ENCODE peak calls at places on chromosome 18, in four cellular contexts. One of them, this sample, is unnamed.

GRCh38 chr18:7623681-7624080 is 56.6 kb downstream of the PTPRM start:
- DNase-seq in CD4-positive, CD25-positive, alpha-beta regulatory T cell: no peak
- DNase-seq in endodermal cell: no peak
- DNase-seq in heart left ventricle: no peak
- DNase-seq in this sample: no peak

GRCh38 chr18:7575465-7576026 is 8.4 kb downstream of the PTPRM start:
- DNase-seq in CD4-positive, CD25-positive, alpha-beta regulatory T cell: no peak
- DNase-seq in heart left ventricle: no peak
- DNase-seq in endodermal cell: no peak
- DNase-seq in this sample: no peak

GRCh38 chr18:79778291-79778791 is 19.4 kb upstream of the KCNG2 start:
- DNase-seq in heart left ventricle: no peak
- DNase-seq in endodermal cell: peak; percentile 42
- DNase-seq in CD4-positive, CD25-positive, alpha-beta regulatory T cell: no peak
- DNase-seq in this sample: no peak

GRCh38 chr18:13530879-13531387 is 195.4 kb downstream of the FAM210A start:
- DNase-seq in endodermal cell: peak; percentile 82
- DNase-seq in heart left ventricle: peak; percentile 78
- DNase-seq in CD4-positive, CD25-positive, alpha-beta regulatory T cell: no peak
- DNase-seq in this sample: peak; percentile 88

GRCh38 chr18:31155498-31155897 is 7.2 kb downstream of the DSC1 start:
- DNase-seq in heart left ventricle: no peak
- DNase-seq in endodermal cell: no peak
- DNase-seq in CD4-positive, CD25-positive, alpha-beta regulatory T cell: no peak
- DNase-seq in this sample: no peak

GRCh38 chr18:50982086-50982801 is 14.4 kb downstream of the ELAC1 start:
- DNase-seq in heart left ventricle: no peak
- DNase-seq in CD4-positive, CD25-positive, alpha-beta regulatory T cell: no peak
- DNase-seq in endodermal cell: no peak
- DNase-seq in this sample: no peak

GRCh38 chr18:40041951-40042350 is 1913.1 kb upstream of the PIK3C3 start:
- DNase-seq in CD4-positive, CD25-positive, alpha-beta regulatory T cell: no peak
- DNase-seq in endodermal cell: peak; percentile 78
- DNase-seq in heart left ventricle: no peak
- DNase-seq in this sample: no peak

GRCh38 chr18:54392621-54393023 is 34.9 kb downstream of the C18orf54 start:
- DNase-seq in heart left ventricle: no peak
- DNase-seq in endodermal cell: peak; percentile 52
- DNase-seq in CD4-positive, CD25-positive, alpha-beta regulatory T cell: no peak
- DNase-seq in this sample: no peak

GRCh38 chr18:51668101-51668500 is 470.6 kb upstream of the MEX3C start:
- DNase-seq in heart left ventricle: peak; percentile 30
- DNase-seq in CD4-positive, CD25-positive, alpha-beta regulatory T cell: no peak
- DNase-seq in endodermal cell: peak; percentile 92
- DNase-seq in this sample: no peak

GRCh38 chr18:30945769-30946168 is 96.8 kb downstream of the DSC3 start:
- DNase-seq in heart left ventricle: no peak
- DNase-seq in endodermal cell: no peak
- DNase-seq in CD4-positive, CD25-positive, alpha-beta regulatory T cell: no peak
- DNase-seq in this sample: no peak

GRCh38 chr18:13447621-13448020 is 229.1 kb downstream of the LDLRAD4 start:
- DNase-seq in heart left ventricle: peak; percentile 58
- DNase-seq in endodermal cell: peak; percentile 65
- DNase-seq in CD4-positive, CD25-positive, alpha-beta regulatory T cell: no peak
- DNase-seq in this sample: peak; percentile 70

GRCh38 chr18:70490008-70490933 is 201.4 kb downstream of the SOCS6 start:
- DNase-seq in endodermal cell: peak; percentile 75
- DNase-seq in heart left ventricle: no peak
- DNase-seq in CD4-positive, CD25-positive, alpha-beta regulatory T cell: peak; percentile 4
- DNase-seq in this sample: no peak

GRCh38 chr18:3604626-3605408 is 154.8 kb downstream of the TGIF1 start:
- DNase-seq in CD4-positive, CD25-positive, alpha-beta regulatory T cell: no peak
- DNase-seq in heart left ventricle: no peak
- DNase-seq in endodermal cell: no peak
- DNase-seq in this sample: no peak

GRCh38 chr18:2316082-2316481 is 255.2 kb downstream of the METTL4 start:
- DNase-seq in endodermal cell: no peak
- DNase-seq in CD4-positive, CD25-positive, alpha-beta regulatory T cell: no peak
- DNase-seq in heart left ventricle: no peak
- DNase-seq in this sample: no peak

GRCh38 chr18:55508637-55509036 is 79.4 kb downstream of the TCF4 start:
- DNase-seq in endodermal cell: no peak
- DNase-seq in heart left ventricle: no peak
- DNase-seq in CD4-positive, CD25-positive, alpha-beta regulatory T cell: no peak
- DNase-seq in this sample: no peak

GRCh38 chr18:55510809-55511208 is 77.2 kb downstream of the TCF4 start:
- DNase-seq in endodermal cell: no peak
- DNase-seq in CD4-positive, CD25-positive, alpha-beta regulatory T cell: no peak
- DNase-seq in heart left ventricle: peak; percentile 29
- DNase-seq in this sample: no peak

GRCh38 chr18:55511277-55511676 is 76.7 kb downstream of the TCF4 start:
- DNase-seq in CD4-positive, CD25-positive, alpha-beta regulatory T cell: no peak
- DNase-seq in endodermal cell: no peak
- DNase-seq in heart left ventricle: no peak
- DNase-seq in this sample: no peak

GRCh38 chr18:55513199-55513598 is 74.8 kb downstream of the TCF4 start:
- DNase-seq in heart left ventricle: no peak
- DNase-seq in endodermal cell: no peak
- DNase-seq in CD4-positive, CD25-positive, alpha-beta regulatory T cell: no peak
- DNase-seq in this sample: no peak

DNA sequence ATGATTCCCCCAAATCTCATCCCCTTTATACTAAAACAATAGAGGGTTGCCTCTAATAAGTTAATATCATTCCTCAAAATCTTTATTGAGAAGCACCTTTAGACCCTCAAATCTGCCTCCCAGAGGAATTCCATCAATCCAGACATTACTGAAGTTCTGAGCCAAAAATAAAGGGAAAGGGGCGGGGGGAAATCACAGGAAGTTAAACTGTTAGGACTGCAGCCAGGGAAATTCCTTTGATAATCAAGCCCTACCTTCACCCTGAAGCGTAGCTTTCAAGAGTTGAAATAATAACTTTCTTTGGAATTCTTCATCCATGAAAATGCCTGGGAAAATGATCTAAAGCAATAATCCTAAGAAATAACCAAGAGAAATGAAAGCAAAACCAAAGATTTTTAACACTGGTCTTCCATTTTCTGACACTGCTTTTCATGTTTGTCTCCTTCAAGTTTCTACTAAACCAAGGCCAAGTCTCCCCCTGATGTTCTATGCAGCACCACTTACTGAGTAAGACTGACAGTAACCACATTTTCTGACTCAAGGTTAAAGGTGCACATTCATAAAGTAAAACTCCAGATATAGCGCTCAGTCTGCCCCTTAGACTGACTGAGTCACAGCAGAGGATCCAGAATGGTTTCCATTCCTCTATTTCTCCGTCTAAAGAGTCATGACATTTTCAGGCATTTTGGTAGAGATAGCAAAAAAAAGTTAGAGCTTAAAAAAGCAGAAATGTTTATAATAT is 78.2 kb downstream of the TCF4 start:
- DNase-seq in CD4-positive, CD25-positive, alpha-beta regulatory T cell: no peak
- DNase-seq in endodermal cell: no peak
- DNase-seq in heart left ventricle: no peak
- DNase-seq in this sample: no peak
- H3K4me3 ChIP-seq in CD4-positive, CD25-positive, alpha-beta regulatory T cell: no peak overlapping the region
- H3K4me3 ChIP-seq in endodermal cell: no peak overlapping the region
- H3K4me3 ChIP-seq in heart left ventricle: peak overlapping the region; percentile 39
- H3K4me3 ChIP-seq in this sample: peak overlapping the region; percentile 52

GRCh38 chr18:55635439-55635838 is 47.4 kb upstream of the TCF4 start:
- DNase-seq in CD4-positive, CD25-positive, alpha-beta regulatory T cell: no peak
- DNase-seq in heart left ventricle: no peak
- DNase-seq in endodermal cell: no peak
- DNase-seq in this sample: no peak

GRCh38 chr18:55633032-55633431 is 45.0 kb upstream of the TCF4 start:
- DNase-seq in CD4-positive, CD25-positive, alpha-beta regulatory T cell: no peak
- DNase-seq in endodermal cell: no peak
- DNase-seq in heart left ventricle: no peak
- DNase-seq in this sample: no peak

GRCh38 chr18:55637204-55637603 is 49.2 kb upstream of the TCF4 start:
- DNase-seq in CD4-positive, CD25-positive, alpha-beta regulatory T cell: no peak
- DNase-seq in heart left ventricle: no peak
- DNase-seq in endodermal cell: no peak
- DNase-seq in this sample: no peak

GRCh38 chr18:55629136-55629535 is 41.1 kb upstream of the TCF4 start:
- DNase-seq in endodermal cell: no peak
- DNase-seq in CD4-positive, CD25-positive, alpha-beta regulatory T cell: no peak
- DNase-seq in heart left ventricle: no peak
- DNase-seq in this sample: no peak

DNA sequence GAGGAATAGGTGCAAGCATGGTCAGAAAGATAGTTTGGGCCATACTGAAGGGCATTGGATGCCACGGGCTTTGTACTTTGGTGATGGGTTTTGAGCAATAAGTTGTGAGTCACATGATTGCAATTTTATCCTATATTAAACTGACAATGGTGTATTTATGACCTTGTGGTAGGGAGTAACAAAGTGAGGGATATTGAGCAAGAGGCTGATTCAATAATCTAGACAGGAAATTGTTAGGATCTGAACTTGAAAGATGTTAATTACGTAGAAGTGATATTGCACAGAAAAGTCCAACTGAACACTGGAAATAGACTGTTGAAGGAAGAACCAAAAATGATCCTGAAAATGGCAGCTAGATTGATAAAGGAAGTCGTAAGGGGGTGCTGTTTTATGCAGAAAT is 46.6 kb upstream of the TCF4 start:
- DNase-seq in heart left ventricle: no peak
- DNase-seq in endodermal cell: no peak
- DNase-seq in CD4-positive, CD25-positive, alpha-beta regulatory T cell: no peak
- DNase-seq in this sample: no peak
- H3K4me1 ChIP-seq in heart left ventricle: no peaks in the 10 kb centered on the region
- H3K4me1 ChIP-seq in endodermal cell: no peaks in the 10 kb centered on the region
- H3K4me1 ChIP-seq in CD4-positive, CD25-positive, alpha-beta regulatory T cell: no peaks in the 10 kb centered on the region
- H3K4me1 ChIP-seq in this sample: no peaks in the 10 kb centered on the region

DNA sequence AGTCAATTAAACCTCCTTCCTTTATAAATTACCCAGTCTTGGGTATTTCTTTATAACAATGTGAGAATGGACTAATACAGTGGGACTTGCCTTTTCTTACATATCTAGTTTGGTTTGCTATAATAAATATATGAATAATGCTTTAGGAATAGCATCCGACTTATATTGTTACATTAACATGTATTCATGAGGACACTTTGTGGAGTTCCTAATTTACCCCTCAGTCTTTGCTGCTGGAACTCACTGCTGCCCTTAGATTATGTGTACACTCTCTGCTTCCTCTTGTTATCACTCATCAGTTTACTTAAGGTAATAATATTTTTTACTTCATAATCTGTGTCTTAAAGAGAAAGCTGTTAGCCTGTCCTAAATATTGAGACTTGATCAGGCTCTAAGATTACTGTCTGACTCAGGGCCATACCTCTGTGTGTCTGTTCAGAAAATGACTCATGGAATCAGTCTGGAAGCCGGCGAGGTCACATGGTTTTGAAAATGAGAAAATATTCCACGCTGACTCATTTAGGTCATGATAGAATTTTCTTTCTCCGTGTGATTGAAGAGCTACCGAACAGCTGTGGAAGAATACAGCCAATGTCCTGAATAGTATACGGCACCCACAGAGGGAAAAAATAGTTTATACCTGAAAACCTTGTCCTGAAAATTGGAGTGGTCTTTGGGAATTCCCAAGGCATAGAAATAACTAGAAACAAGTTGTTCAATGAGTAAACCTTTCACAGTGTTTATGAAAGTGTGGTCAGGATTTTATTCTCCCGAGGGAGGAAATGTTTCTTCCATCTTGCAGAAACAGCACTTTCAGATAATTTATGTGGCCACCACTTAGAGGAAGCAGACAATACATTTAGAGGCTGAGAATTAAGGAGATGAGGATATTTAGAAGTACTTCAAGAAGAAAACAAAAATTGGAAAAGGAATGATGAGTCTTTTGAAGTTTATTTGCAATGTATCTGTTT is 156.4 kb downstream of the DSEL start:
- DNase-seq in CD4-positive, CD25-positive, alpha-beta regulatory T cell: no peak
- DNase-seq in heart left ventricle: peak; percentile 35
- DNase-seq in endodermal cell: no peak
- DNase-seq in this sample: peak; percentile 69
- H3K4me3 ChIP-seq in CD4-positive, CD25-positive, alpha-beta regulatory T cell: no peak overlapping the region
- H3K4me3 ChIP-seq in heart left ventricle: peak overlapping the region; percentile 27
- H3K4me3 ChIP-seq in endodermal cell: no peak overlapping the region
- H3K4me3 ChIP-seq in this sample: peak overlapping the region; percentile 39

DNA sequence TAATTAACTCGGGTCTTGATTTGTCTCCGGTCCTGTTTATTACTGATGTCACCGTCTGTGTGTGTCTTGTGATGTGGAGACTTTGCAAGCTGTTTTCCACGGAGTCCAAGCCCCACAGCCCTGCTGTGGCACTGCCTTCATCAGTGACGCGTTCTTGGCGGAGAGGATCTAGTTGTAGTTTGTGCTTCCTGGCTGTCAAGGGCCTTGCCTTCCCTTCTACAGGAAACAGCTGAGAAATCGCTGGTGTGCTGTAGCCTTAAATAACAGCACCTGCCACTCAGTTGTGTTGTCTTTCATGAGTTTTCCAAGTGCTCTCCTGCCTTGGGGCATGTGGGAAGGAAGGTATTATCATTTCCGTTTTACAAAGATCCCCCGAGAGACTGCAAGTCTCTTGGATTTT is 26.3 kb downstream of the CTIF start:
- DNase-seq in heart left ventricle: peak; percentile 46
- DNase-seq in CD4-positive, CD25-positive, alpha-beta regulatory T cell: no peak
- DNase-seq in endodermal cell: no peak
- DNase-seq in this sample: no peak
- H3K4me1 ChIP-seq in heart left ventricle: peaks cover 46% of the 10 kb centered on the region
- H3K4me1 ChIP-seq in CD4-positive, CD25-positive, alpha-beta regulatory T cell: no peaks in the 10 kb centered on the region
- H3K4me1 ChIP-seq in endodermal cell: peaks cover 8% of the 10 kb centered on the region
- H3K4me1 ChIP-seq in this sample: peaks cover 14% of the 10 kb centered on the region

GRCh38 chr18:42746794-42747193 is 368.7 kb downstream of the RIT2 start:
- DNase-seq in endodermal cell: no peak
- DNase-seq in heart left ventricle: no peak
- DNase-seq in CD4-positive, CD25-positive, alpha-beta regulatory T cell: no peak
- DNase-seq in this sample: no peak
- H3K4me3 ChIP-seq in endodermal cell: no peak overlapping the region
- H3K4me3 ChIP-seq in heart left ventricle: no peak overlapping the region
- H3K4me3 ChIP-seq in CD4-positive, CD25-positive, alpha-beta regulatory T cell: no peak overlapping the region
- H3K4me3 ChIP-seq in this sample: no peak overlapping the region

DNA sequence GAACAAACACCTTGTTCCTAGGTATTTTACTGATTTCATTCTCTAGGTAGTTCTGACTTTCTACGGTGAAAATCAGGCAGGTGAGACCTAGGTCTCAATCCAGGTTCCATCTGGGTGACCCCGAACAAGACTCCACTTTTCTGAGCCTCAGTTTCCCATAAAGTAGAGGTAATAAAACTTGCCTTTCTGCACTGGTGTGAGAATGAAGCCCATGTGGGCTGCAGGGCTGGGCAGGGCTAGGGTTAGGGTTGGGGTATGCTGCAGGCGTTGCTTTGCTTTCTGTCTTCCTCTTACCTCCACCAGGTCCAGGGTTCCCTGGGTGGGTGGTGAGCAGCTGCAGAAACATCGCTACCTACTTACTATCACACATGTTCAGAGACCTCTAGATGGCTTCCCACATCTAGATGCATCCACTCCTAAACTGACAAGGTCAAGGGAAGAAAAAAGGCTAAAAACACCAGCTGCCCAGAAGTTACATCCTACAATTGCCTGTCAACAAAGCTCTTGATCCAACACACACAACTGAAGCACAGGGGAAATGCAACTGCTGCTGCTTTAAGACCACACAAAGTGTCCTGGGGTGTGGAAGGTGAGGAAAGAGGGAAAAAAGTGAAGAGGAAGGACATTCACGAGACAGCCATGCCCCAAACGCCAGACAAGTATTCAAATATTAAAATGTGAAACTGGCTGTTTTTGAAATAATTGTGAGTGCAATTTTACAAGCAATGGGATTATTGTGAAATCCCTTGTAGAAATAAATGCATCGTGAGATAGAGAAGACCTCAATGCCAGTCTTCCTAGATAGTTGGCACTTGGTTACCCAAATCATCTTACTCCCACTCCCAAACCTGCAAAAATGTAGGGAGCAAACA is 23.5 kb downstream of the MBP start:
- DNase-seq in CD4-positive, CD25-positive, alpha-beta regulatory T cell: no peak
- DNase-seq in heart left ventricle: no peak
- DNase-seq in endodermal cell: no peak
- DNase-seq in this sample: no peak
- H3K4me1 ChIP-seq in CD4-positive, CD25-positive, alpha-beta regulatory T cell: peaks cover 63% of the 10 kb centered on the region
- H3K4me1 ChIP-seq in heart left ventricle: peaks cover 38% of the 10 kb centered on the region
- H3K4me1 ChIP-seq in endodermal cell: no peaks in the 10 kb centered on the region
- H3K4me1 ChIP-seq in this sample: peaks cover 16% of the 10 kb centered on the region

This sample was measured in right cardiac atrium.